ENCODE peak calls at places on chromosomes 4 and X, in five cellular contexts. S is Calu3, B is neural progenitor cell, Q is uterus, L is brain microvascular endothelial cell. D is an unnamed sample.

GRCh38 chr4:39151120-39151713 is 31.1 kb upstream of the WDR19 start:
- DNase-seq in S (no peak), B (no peak), Q (no peak), L (no peak), D (no peak)

GRCh38 chrX:125646195-125646594 is 326.5 kb downstream of the TEX13C start:
- DNase-seq in S (no peak), B (no peak), Q (no peak), L (no peak), D (no peak)

GRCh38 chr4:180398564-180398963 is 1844.6 kb upstream of the TENM3 start:
- DNase-seq in S (no peak), B (no peak), Q (no peak), L (no peak), D (no peak)

GRCh38 chr4:40292313-40292759 is 42.8 kb upstream of the CHRNA9 start:
- DNase-seq in S (no peak), B (no peak), Q (no peak), L (peak), D (no peak)

GRCh38 chr4:38461342-38461741 is 202.7 kb upstream of the KLF3 start:
- DNase-seq in S (no peak), B (no peak), Q (no peak), L (no peak), D (no peak)

GRCh38 chrX:101550362-101550761 is at the start of gene ARMCX1:
- DNase-seq in S (peak), B (peak), Q (peak), L (peak), D (no peak)

GRCh38 chr4:140719022-140719421 is 37.2 kb downstream of the TBC1D9 start:
- DNase-seq in S (no peak), B (no peak), Q (no peak), L (peak), D (no peak)

GRCh38 chr4:166957451-166957850 is 276.8 kb downstream of the SPOCK3 start:
- DNase-seq in S (no peak), B (no peak), Q (no peak), L (no peak), D (no peak)

GRCh38 chr4:177108708-177109107 is 201.0 kb upstream of the NEIL3 start:
- DNase-seq in S (no peak), B (peak), Q (no peak), L (peak), D (no peak)

DNA sequence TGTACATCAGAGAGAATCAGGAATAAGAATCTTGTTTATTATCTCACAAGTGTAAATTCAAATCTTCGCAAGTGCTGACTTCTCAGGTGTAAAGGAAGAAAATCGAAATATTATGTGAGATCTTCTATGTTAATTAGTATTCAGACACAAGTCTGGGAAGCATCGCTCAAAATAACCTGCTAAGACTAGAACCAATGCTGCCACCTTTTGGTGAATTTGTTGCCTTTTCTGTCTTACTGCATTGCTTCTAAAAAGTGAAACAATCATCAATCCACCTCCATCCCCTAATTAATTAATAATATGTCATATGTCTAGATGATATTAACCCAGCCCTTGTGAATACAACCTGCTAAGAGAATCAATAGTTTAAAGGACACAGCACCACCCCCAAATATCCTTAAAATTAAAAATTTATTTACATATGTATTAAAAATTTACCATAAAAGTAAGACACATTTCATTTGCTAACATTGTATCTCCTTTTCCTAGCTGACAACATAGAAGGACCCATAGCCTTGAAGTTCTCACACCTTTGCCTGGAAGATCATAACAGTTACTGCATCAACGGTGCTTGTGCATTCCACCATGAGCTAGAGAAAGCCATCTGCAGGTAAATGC is 3.5 kb downstream of the EPGN start:
- DNase-seq in S (peak), B (peak), Q (no peak), L (peak), D (no peak)
- TF ChIP-seq CTCF in S (peak), B (peak), Q (peak), L (peak), D (peak)

DNA sequence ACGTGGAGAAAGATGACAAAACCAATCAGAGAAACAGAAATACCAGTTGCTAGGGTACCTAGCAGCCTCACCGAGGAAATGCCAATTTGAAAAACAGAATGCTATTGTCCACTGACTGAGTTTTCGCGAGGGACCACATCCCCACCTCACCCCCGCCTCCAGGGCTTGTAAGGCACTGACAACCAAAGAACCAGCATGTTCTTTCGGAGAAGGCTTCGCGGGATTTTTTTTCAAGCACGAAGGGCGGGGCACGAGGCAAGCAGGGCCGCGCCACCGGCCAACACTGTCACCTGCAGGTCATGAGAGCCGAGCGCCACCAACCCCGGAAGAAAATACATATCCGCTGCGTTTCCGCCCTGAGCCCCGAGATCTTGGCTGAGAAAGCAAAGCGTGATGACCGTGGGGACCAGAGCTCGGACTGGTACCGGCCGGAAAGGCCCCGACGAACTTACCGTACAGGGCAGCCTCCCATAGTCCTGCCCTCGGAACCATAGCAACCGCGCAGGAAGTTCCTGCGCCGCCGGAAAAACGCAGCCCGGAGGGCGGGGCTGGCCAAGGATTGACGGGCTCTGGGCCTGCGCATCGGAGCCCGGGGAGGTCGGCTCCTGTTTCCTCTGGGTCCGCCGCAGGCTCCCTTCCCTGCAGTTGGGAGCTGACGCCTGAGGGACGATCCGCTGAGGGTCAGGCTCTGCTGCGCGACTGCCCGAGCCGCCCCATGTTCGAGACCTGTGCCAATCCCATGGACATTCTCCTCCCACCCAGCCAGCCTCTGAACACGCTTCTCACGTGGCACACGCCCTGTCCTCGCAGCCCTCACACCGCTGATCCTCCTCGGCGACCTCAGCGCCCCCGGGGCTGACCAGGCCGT is 59.2 kb upstream of the PAGE5 start:
- DNase-seq in S (peak), B (peak), Q (peak), L (peak), D (peak)
- TF ChIP-seq CTCF in S (no peak), B (peak), Q (peak), L (peak), D (peak)

DNA sequence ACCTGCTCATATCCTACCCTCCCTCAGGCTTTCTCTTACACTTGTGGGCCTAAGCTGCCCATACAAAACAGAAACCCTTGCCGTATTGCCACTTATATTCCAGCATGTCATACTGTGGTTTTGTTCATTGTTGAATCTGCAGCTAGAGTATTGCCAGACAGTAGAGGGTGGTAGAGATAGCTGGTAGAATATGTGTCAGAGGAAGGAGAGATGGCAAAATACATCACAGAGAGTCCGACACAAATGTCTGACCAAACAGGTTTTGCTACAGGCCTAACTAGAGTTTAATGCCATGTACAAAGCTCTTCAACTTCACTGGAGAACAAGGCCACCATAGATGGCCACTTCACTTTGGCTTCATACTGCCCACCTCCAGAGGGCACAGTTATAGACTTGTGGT is 160.1 kb downstream of the EFHC2 start:
- DNase-seq in S (peak), B (no peak), Q (no peak), L (no peak), D (no peak)
- TF ChIP-seq CTCF in S (peak), B (no peak), Q (no peak), L (no peak), D (no peak)

DNA sequence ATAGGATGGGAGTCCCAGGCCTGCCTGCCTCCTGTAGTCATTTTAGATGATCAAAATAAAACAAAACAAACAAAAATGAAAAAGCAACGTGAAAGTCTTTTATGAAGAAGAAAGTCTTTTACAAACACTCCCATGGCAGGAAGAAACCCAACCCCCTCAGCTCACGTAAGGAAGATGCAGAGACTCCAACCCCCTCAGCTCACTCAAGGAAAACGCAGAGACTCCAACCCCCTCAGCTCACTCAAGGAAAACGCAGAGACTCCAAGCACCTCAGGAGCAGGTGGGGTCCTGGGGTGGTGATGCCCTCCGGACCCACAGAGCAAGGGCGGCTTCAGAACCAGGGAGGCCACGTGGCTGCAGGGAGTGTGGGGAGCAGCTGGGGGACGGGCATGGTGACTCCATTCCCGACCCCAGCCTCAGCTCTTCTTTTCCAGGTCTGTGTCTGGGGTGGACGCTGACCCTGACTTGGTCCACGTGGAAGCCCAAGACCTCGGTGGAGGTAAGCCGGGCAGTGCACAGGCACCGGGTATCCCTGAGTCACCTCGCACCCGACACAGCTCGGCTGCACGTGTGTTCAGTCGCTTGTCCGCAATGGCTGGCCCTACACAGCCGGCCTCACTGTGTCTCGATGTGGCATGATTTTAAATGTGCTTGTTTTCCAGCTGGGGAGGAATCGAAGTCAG is 226.5 kb upstream of the PSAPL1 start:
- DNase-seq in S (no peak), B (no peak), Q (no peak), L (no peak), D (no peak)
- TF ChIP-seq CTCF in S (no peak), B (no peak), Q (no peak), L (no peak), D (no peak)

D was measured in type B pancreatic cell.